ENCODE peak calls at places on chromosomes 5 and 9, in six cellular contexts. T is NCI-H1105, G is T follicular helper cell, Q is HTR-8/SVneo, U is adrenal gland, Z is sigmoid colon. J is an unnamed sample.

GRCh38 chr5:16983022-16983639 is 47.0 kb upstream of the MYO10 start:
- DNase-seq in T (no peak), G (no peak), Q (peak; percentile 66), U (no peak), Z (no peak), J (no peak)

GRCh38 chr5:132387649-132388117 is 18.2 kb downstream of the SLC22A5 start:
- DNase-seq in T (no peak), G (no peak), Q (peak; percentile 87), U (peak; percentile 58), Z (peak; percentile 91), J (peak; percentile 89)

GRCh38 chr5:95417971-95418370 is 26.8 kb downstream of the FAM81B start:
- DNase-seq in T (no peak), G (no peak), Q (no peak), U (no peak), Z (no peak), J (no peak)

GRCh38 chr9:126132751-126133150 is 193.9 kb upstream of the MVB12B start:
- DNase-seq in T (no peak), G (no peak), Q (no peak), U (no peak), Z (no peak), J (no peak)

GRCh38 chr9:134486127-134486995 is 155.2 kb upstream of the COL5A1 start:
- DNase-seq in T (no peak), G (no peak), Q (no peak), U (no peak), Z (peak; percentile 51), J (no peak)

GRCh38 chr5:54832846-54833245 is 152.5 kb downstream of the ESM1 start:
- DNase-seq in T (no peak), G (no peak), Q (no peak), U (no peak), Z (no peak), J (no peak)

GRCh38 chr5:80871541-80871961 is 88.6 kb upstream of the RASGRF2 start:
- DNase-seq in T (no peak), G (no peak), Q (peak; percentile 10), U (no peak), Z (no peak), J (no peak)

GRCh38 chr9:93578844-93579243 is 2.5 kb downstream of the PHF2 start:
- DNase-seq in T (no peak), G (no peak), Q (no peak), U (peak; percentile 15), Z (no peak), J (no peak)

GRCh38 chr9:92342825-92343488 is 17.2 kb downstream of the CENPP start:
- DNase-seq in T (no peak), G (no peak), Q (no peak), U (no peak), Z (no peak), J (peak; percentile 65)

J was measured in adipocyte.